ENCODE peak calls at places on chromosomes 5 and 9, in seven cellular contexts. S, X, G, D, L, I and C are unnamed samples.

GRCh38 chr9:8760000-8760767 is 960.6 kb upstream of the DMAC1 start:
- DNase-seq in L (no peak), X (no peak), I (no peak), D (no peak), S (no peak), G (no peak), C (no peak)

GRCh38 chr9:128254362-128254761 is 21.4 kb downstream of the GOLGA2 start:
- DNase-seq in L (no peak), S (no peak), G (no peak), D (no peak), X (no peak), I (no peak), C (no peak)

GRCh38 chr5:101915559-101915958 is 380.5 kb downstream of the SLCO4C1 start:
- DNase-seq in X (peak; percentile 7), L (no peak), S (no peak), I (no peak), G (no peak), D (peak; percentile 67), C (no peak)

GRCh38 chr9:135906291-135907005 is 898 bp downstream of the CAMSAP1 start:
- DNase-seq in S (no peak), X (peak; percentile 54), G (no peak), L (no peak), D (peak; percentile 45), I (no peak), C (no peak)

GRCh38 chr9:23830949-23831730 is 5.1 kb upstream of the ELAVL2 start:
- DNase-seq in I (no peak), S (no peak), X (no peak), D (no peak), L (no peak), G (no peak), C (no peak)

GRCh38 chr5:58117491-58117890 is 342.4 kb downstream of the PLK2 start:
- DNase-seq in G (no peak), X (no peak), D (no peak), I (no peak), S (no peak), L (no peak), C (no peak)

GRCh38 chr9:113620377-113621161 is 157.0 kb downstream of the RGS3 start:
- DNase-seq in G (peak; percentile 66), L (no peak), S (peak; percentile 26), X (peak; percentile 68), D (peak; percentile 93), I (no peak), C (peak; percentile 89)

GRCh38 chr5:14153932-14154646 is 10.9 kb downstream of the TRIO start:
- DNase-seq in X (peak; percentile 75), G (no peak), S (no peak), L (no peak), I (no peak), D (peak; percentile 87), C (no peak)

GRCh38 chr5:132057498-132058255 is 2.8 kb upstream of the IL3 start:
- DNase-seq in X (no peak), L (no peak), G (no peak), D (no peak), I (no peak), S (no peak), C (no peak)